ENCODE peak calls at places on chromosomes 7 and 10, in seven cellular contexts. V, L, S, B, C, T and N are unnamed samples.

GRCh38 chr7:92520024-92520423 is 8.3 kb downstream of the PEX1 start:
- DNase-seq in V (no peak), L (no peak), S (no peak), B (no peak), C (no peak), T (no peak), N (no peak)

GRCh38 chr10:104417629-104418292 is 64.1 kb downstream of the CFAP58 start:
- DNase-seq in V (no peak), L (no peak), S (no peak), B (no peak), C (no peak), T (no peak), N (peak; percentile 7)

GRCh38 chr10:31620236-31621151 is 301.5 kb downstream of the ZEB1 start:
- DNase-seq in V (no peak), L (no peak), S (no peak), B (peak; percentile 76), C (no peak), T (peak; percentile 91), N (peak; percentile 94)

GRCh38 chr10:130555411-130555750 is 419.2 kb downstream of the GLRX3 start:
- DNase-seq in V (no peak), L (no peak), S (no peak), B (no peak), C (no peak), T (no peak), N (no peak)

GRCh38 chr10:88209837-88210552 is 346.6 kb downstream of the PTEN start:
- DNase-seq in V (no peak), L (no peak), S (no peak), B (no peak), C (no peak), T (no peak), N (peak; percentile 50)

GRCh38 chr7:92988051-92988450 is 129.7 kb downstream of the SAMD9 start:
- DNase-seq in V (no peak), L (no peak), S (peak; percentile 0), B (no peak), C (no peak), T (no peak), N (peak; percentile 75)

GRCh38 chr7:129298268-129298893 is 73.6 kb downstream of the AHCYL2 start:
- DNase-seq in V (peak; percentile 79), L (peak; percentile 51), S (no peak), B (no peak), C (peak; percentile 3), T (peak; percentile 61), N (peak; percentile 52)

GRCh38 chr10:69883256-69883655 is 81.5 kb downstream of the COL13A1 start:
- DNase-seq in V (no peak), L (no peak), S (no peak), B (no peak), C (no peak), T (no peak), N (no peak)

GRCh38 chr10:132574783-132575319 is 37.3 kb downstream of the INPP5A start:
- DNase-seq in V (no peak), L (peak; percentile 16), S (no peak), B (peak; percentile 61), C (no peak), T (no peak), N (no peak)

GRCh38 chr7:129768614-129769399 is 157.3 kb downstream of the NRF1 start:
- DNase-seq in V (no peak), L (no peak), S (no peak), B (no peak), C (no peak), T (no peak), N (no peak)

GRCh38 chr10:72679838-72680241 is 12.1 kb upstream of the MCU start:
- DNase-seq in V (no peak), L (no peak), S (no peak), B (no peak), C (no peak), T (no peak), N (no peak)

GRCh38 chr7:1539346-1540321 is 9.1 kb downstream of the MAFK start:
- DNase-seq in V (no peak), L (no peak), S (no peak), B (peak; percentile 82), C (no peak), T (peak; percentile 69), N (peak; percentile 62)

GRCh38 chr7:132251327-132251659 is 325.0 kb downstream of the PLXNA4 start:
- DNase-seq in V (no peak), L (no peak), S (peak; percentile 84), B (peak; percentile 82), C (no peak), T (peak; percentile 85), N (no peak)

GRCh38 chr10:44961931-44962750 is 2.5 kb downstream of the RASSF4 start:
- DNase-seq in V (no peak), L (no peak), S (no peak), B (no peak), C (no peak), T (no peak), N (no peak)